ENCODE peak calls at places on chromosomes 12 and 14, in seven cellular contexts. B is nephron progenitor cell; A is NCI-H460; H is activated naive CD8-positive, alpha-beta T cell treated with anti-CD3 and anti-CD28 coated beads, Interleukin-2, amount 50 U/mL, for 16 hours; P is hypothalamus; D is Kasumi-1; K is dorsolateral prefrontal cortex. O is an unnamed sample.

GRCh38 chr12:45050751-45051489 is at the start of gene DBX2:
- DNase-seq in B (peak), A (no peak), H (no peak), P (peak), D (no peak), K (peak), O (no peak)

GRCh38 chr14:54877015-54877702 is 25.5 kb downstream of the GCH1 start:
- DNase-seq in B (no peak), A (no peak), H (no peak), P (no peak), D (no peak), K (no peak), O (no peak)

GRCh38 chr12:93686572-93687365 is 9.6 kb downstream of the CRADD start:
- DNase-seq in B (no peak), A (no peak), H (no peak), P (no peak), D (no peak), K (no peak), O (no peak)

GRCh38 chr14:25041484-25041883 is 8.5 kb downstream of the STXBP6 start:
- DNase-seq in B (no peak), A (no peak), H (no peak), P (no peak), D (no peak), K (no peak), O (no peak)

GRCh38 chr12:57615637-57616036 is 4.4 kb downstream of the ARHGEF25 start:
- DNase-seq in B (no peak), A (no peak), H (no peak), P (no peak), D (no peak), K (no peak), O (no peak)

GRCh38 chr14:103558071-103558882 is 4.2 kb downstream of the BAG5 start:
- DNase-seq in B (no peak), A (no peak), H (no peak), P (no peak), D (no peak), K (no peak), O (no peak)

GRCh38 chr12:107127482-107128185 is 34.3 kb upstream of the CRY1 start:
- DNase-seq in B (no peak), A (no peak), H (no peak), P (no peak), D (no peak), K (no peak), O (no peak)

GRCh38 chr12:122951406-122951805 is 14.9 kb downstream of the ABCB9 start:
- DNase-seq in B (no peak), A (no peak), H (no peak), P (no peak), D (no peak), K (no peak), O (no peak)

GRCh38 chr12:43945983-43946382 is 110.1 kb downstream of the TMEM117 start:
- DNase-seq in B (no peak), A (no peak), H (no peak), P (no peak), D (no peak), K (no peak), O (no peak)

GRCh38 chr14:38124496-38124895 is 83.2 kb upstream of the SSTR1 start:
- DNase-seq in B (no peak), A (no peak), H (no peak), P (no peak), D (no peak), K (no peak), O (no peak)

GRCh38 chr14:52402812-52403526 is 88.9 kb downstream of the PTGER2 start:
- DNase-seq in B (no peak), A (no peak), H (no peak), P (no peak), D (peak), K (no peak), O (no peak)

GRCh38 chr12:48029811-48030650 is 25.8 kb upstream of the COL2A1 start:
- DNase-seq in B (no peak), A (no peak), H (no peak), P (no peak), D (peak), K (no peak), O (no peak)

GRCh38 chr12:60072911-60073310 is 477.1 kb downstream of the SLC16A7 start:
- DNase-seq in B (no peak), A (no peak), H (no peak), P (no peak), D (no peak), K (no peak), O (no peak)

GRCh38 chr14:99309220-99309766 is 37.3 kb upstream of the BCL11B start:
- DNase-seq in B (no peak), A (no peak), H (no peak), P (no peak), D (no peak), K (no peak), O (no peak)

GRCh38 chr12:24861751-24862575 is 86.9 kb downstream of the BCAT1 start:
- DNase-seq in B (no peak), A (no peak), H (no peak), P (no peak), D (no peak), K (no peak), O (no peak)

GRCh38 chr12:112112423-112113132 is 4.0 kb upstream of the NAA25 start:
- DNase-seq in B (no peak), A (no peak), H (no peak), P (no peak), D (no peak), K (no peak), O (no peak)

GRCh38 chr14:70748422-70748821 is 60.9 kb downstream of the MAP3K9 start:
- DNase-seq in B (no peak), A (no peak), H (no peak), P (no peak), D (no peak), K (no peak), O (no peak)

GRCh38 chr12:52362118-52362726 is 5.1 kb downstream of the KRT85 start:
- DNase-seq in B (no peak), A (no peak), H (no peak), P (no peak), D (no peak), K (no peak), O (peak)

GRCh38 chr12:62586850-62587249 is 120.2 kb downstream of the MON2 start:
- DNase-seq in B (no peak), A (no peak), H (no peak), P (no peak), D (no peak), K (no peak), O (no peak)

GRCh38 chr14:38073641-38074040 is 134.1 kb upstream of the SSTR1 start:
- DNase-seq in B (no peak), A (no peak), H (no peak), P (no peak), D (no peak), K (no peak), O (no peak)

GRCh38 chr12:124565656-124566180 is 1.7 kb downstream of the NCOR2 start:
- DNase-seq in B (no peak), A (no peak), H (no peak), P (no peak), D (no peak), K (no peak), O (no peak)

GRCh38 chr14:23089498-23090253 is 5.3 kb downstream of the ACIN1 start:
- DNase-seq in B (no peak), A (no peak), H (no peak), P (no peak), D (no peak), K (no peak), O (no peak)

GRCh38 chr12:104974626-104975290 is 11.4 kb upstream of the NOPCHAP1 start:
- DNase-seq in B (no peak), A (no peak), H (no peak), P (no peak), D (no peak), K (no peak), O (no peak)

GRCh38 chr14:69876848-69877306 is 2.3 kb upstream of the SMOC1 start:
- DNase-seq in B (no peak), A (no peak), H (no peak), P (no peak), D (no peak), K (no peak), O (no peak)

GRCh38 chr12:16606201-16606849 is 363 bp upstream of the LMO3 start:
- DNase-seq in B (peak), A (no peak), H (no peak), P (peak), D (peak), K (peak), O (peak)

GRCh38 chr12:24948452-24948815 is 467 bp downstream of the BCAT1 start:
- DNase-seq in B (peak), A (peak), H (no peak), P (no peak), D (peak), K (no peak), O (no peak)

GRCh38 chr12:95671265-95671664 is 119.3 kb downstream of the NTN4 start:
- DNase-seq in B (no peak), A (no peak), H (no peak), P (no peak), D (no peak), K (no peak), O (no peak)

O was measured in SK-MEL-5.